ENCODE peak calls at places on chromosomes 3 and 15, in six cellular contexts. V is fibroblast of pulmonary artery, O is D721Med, B is lung, Y is type B pancreatic cell, F is osteocyte. H is an unnamed sample.

GRCh38 chr3:46617941-46618340 is 5.6 kb downstream of the FAM240A start:
- DNase-seq in V (no peak), O (no peak), B (peak), Y (no peak), F (peak), H (no peak)

GRCh38 chr3:193522473-193522872 is 32.2 kb downstream of the ATP13A4 start:
- DNase-seq in V (no peak), O (no peak), B (no peak), Y (no peak), F (no peak), H (no peak)

GRCh38 chr3:196323723-196324122 is 5.7 kb upstream of the DYNLT2B start:
- DNase-seq in V (peak), O (no peak), B (no peak), Y (no peak), F (no peak), H (peak)

GRCh38 chr15:31214864-31215489 is 111.7 kb upstream of the KLF13 start:
- DNase-seq in V (peak), O (no peak), B (peak), Y (no peak), F (no peak), H (peak)

GRCh38 chr15:64905119-64905831 is 6.4 kb upstream of the ANKDD1A start:
- DNase-seq in V (peak), O (peak), B (peak), Y (peak), F (no peak), H (peak)

GRCh38 chr15:101813803-101814534 is 2.0 kb downstream of the OR4F15 start:
- DNase-seq in V (no peak), O (no peak), B (no peak), Y (no peak), F (no peak), H (peak)

GRCh38 chr15:66498501-66499386 is 1.2 kb upstream of the SNAPC5 start:
- DNase-seq in V (peak), O (no peak), B (no peak), Y (peak), F (peak), H (peak)

GRCh38 chr3:180250172-180250571 is 213.4 kb upstream of the PEX5L start:
- DNase-seq in V (no peak), O (no peak), B (no peak), Y (no peak), F (no peak), H (no peak)

GRCh38 chr15:77333166-77333565 is 86.7 kb downstream of the PEAK1 start:
- DNase-seq in V (no peak), O (no peak), B (no peak), Y (no peak), F (no peak), H (no peak)

GRCh38 chr15:79769081-79769481 is 127.7 kb downstream of the MTHFS start:
- DNase-seq in V (peak), O (no peak), B (no peak), Y (no peak), F (peak), H (peak)

GRCh38 chr3:37329465-37329864 is 155.1 kb upstream of the LRRFIP2 start:
- DNase-seq in V (no peak), O (no peak), B (no peak), Y (no peak), F (no peak), H (no peak)

GRCh38 chr15:89632563-89633430 is 22.5 kb downstream of the KIF7 start:
- DNase-seq in V (no peak), O (no peak), B (no peak), Y (no peak), F (peak), H (no peak)

DNA sequence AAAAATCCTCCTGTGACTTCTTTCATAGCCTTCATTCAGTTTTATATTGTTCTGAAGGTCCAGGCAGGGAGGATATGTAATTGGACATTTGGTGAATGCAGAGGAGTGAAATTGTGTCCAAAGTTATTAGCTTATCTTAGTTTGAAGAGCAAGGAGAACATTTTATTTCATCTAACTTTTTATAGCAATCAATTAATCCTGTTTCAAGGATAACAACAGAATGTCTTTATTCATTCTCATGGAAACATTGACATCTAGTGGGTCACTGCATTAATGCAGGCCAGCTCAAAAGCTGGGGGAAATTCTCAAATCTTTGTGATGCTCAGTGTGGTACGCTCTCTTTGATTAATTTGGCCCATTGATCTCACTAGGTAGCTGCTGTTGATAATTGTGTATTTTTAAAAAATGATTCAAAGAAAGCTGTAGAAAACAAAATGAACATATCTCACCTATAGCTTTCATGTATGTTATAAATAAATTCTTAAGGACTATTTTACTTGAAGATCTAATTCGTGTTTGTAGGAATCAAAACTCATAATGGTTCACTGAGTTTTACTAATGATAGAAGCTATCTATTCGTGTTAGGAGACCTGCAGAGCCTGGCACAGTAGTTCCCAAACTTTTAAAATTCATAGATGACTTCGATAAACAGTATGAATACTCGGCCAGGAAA is 150.8 kb upstream of the KCNMB2 start:
- DNase-seq in V (peak), O (no peak), B (no peak), Y (no peak), F (no peak), H (peak)
- TF ChIP-seq CTCF in V (peak), O (peak), B (peak), Y (peak), F (peak), H (peak)

GRCh38 chr3:152539191-152539764 is 270.5 kb downstream of the MBNL1 start:
- DNase-seq in V (no peak), O (no peak), B (no peak), Y (no peak), F (no peak), H (no peak)
- TF ChIP-seq CTCF in V (peak), O (no peak), B (no peak), Y (no peak), F (no peak), H (peak)

DNA sequence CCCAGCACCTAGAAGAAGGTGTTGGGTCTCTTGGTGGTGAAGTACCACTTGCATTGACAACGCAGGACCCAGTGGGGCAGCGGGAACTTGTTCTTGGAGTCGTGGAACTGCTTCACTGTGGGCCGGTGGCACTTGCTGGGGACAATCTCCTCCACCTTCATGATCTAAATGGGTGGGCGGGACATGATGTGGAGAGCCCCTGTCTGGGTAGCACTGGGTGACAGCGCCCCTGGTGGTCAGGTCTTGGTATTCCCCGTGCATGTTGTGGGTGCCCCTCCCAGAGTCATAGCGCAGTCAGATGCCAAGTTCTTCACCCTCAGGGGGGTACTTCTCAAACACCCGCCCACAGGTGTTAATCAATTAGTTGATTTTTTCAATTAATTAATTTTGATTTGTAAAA is 60.2 kb downstream of the AGBL1 start:
- DNase-seq in V (no peak), O (no peak), B (no peak), Y (no peak), F (no peak), H (no peak)
- TF ChIP-seq CTCF in V (peak), O (no peak), B (no peak), Y (peak), F (no peak), H (peak)

DNA sequence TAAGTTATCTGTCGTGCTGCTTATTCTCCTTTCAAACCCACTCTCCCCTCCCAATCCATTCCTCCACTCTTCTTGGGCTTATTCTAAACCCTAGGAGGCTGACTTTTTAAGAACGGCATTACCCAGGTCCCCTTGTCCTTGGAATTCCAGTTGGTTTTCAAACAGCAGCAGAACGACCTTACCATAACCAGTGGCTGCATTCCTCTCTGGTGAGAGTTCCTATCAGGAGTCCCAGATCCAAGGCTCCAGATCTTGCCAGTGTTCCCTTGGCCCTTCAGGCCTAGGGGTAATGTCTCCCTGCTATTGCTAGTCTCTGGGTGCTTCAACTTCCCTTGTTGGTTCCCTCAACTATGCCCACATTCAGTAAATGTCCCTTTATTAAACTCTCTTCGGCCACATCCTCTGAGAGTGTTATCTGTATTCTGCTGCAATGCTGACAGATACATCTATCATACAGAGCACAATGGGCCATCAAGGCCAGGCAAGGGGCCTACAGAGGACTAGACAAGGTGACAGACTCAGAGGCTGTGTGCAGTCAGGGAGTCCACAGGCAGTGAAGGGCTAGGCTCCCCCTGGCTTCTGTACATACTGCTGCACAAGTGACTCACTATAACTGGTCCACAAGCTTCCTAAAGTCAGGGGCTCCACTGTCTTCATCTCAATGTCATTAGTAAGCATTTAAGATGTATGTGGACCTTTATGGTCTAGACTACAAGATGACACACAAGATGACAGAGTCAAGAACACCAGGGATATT is 10.1 kb downstream of the LYSMD2 start:
- DNase-seq in V (no peak), O (no peak), B (no peak), Y (no peak), F (no peak), H (peak)
- TF ChIP-seq CTCF in V (peak), O (no peak), B (no peak), Y (no peak), F (no peak), H (peak)

DNA sequence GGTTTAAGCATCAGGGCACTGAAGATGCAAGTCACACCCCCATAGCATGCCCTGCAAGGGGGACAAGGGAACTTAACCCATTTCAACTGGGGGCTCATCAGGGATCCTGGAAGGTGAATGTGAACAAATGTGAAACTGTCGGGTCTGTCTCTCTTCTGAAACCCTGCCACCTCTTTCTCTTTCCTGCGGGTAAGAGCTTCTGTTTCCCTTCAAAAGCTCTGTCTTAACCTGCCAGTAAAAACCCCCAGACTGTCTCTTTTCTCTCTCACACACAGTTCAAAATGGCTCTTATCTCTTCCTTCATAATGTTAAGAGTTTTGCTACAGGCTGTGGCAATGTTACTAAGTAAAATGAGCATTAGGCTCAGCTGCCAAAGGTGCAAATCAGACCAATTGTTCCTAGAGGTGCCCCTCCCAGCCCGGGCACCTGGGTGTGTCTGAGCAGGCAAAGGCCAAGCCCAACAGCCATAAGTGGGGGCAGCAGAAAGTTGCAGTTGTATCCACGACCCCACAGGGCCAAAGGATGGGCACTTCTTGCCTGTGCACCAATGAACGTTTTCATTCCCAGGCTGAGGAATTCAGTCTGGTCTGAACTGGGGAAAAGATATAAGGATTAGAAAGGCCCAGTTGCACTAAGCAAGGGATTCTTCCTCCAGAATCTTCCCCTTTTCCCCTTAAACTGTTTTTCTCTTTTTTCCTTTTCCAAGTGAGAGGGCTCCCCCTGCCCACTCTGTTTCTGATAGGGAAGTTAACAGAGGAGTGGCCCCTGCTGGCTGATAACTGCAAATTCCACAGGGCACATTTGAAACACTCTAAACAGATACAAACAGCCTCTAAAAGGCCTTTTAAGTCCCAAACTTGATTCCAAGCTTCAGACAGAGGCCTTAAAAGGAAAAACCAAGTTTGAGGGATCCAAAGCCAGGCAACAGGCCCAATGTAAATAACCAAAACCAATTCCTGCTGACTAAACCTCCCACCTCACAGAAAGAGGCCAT is 113.8 kb upstream of the EPHA6 start:
- DNase-seq in V (no peak), O (no peak), B (no peak), Y (no peak), F (peak), H (no peak)
- TF ChIP-seq CTCF in V (no peak), O (peak), B (no peak), Y (peak), F (peak), H (no peak)

H was measured in choroid plexus epithelial cell.